ENCODE peak calls at places on chromosome 6, in six cellular contexts. A is PC-9; X is right cardiac atrium; V is left ventricle myocardium inferior; N is cardiac muscle cell; S is naive thymus-derived CD4-positive, alpha-beta T cell. P is an unnamed sample.
A peak's percentile ranks its signal among the peaks of the same experiment; 100 is the strongest.

GRCh38 chr6:65633516-65633915 is 73.5 kb downstream of the EYS start:
- DNase-seq in A (no peak), X (no peak), V (no peak), N (no peak), S (no peak), P (no peak)

GRCh38 chr6:5203571-5203970 is 57.2 kb downstream of the LYRM4 start:
- DNase-seq in A (no peak), X (no peak), V (peak; percentile 34), N (no peak), S (no peak), P (no peak)

GRCh38 chr6:110520188-110520956 is 44.0 kb upstream of the SLC22A16 start:
- DNase-seq in A (no peak), X (no peak), V (no peak), N (no peak), S (no peak), P (no peak)

GRCh38 chr6:45724511-45724910 is 291.1 kb downstream of the CLIC5 start:
- DNase-seq in A (peak; percentile 53), X (no peak), V (no peak), N (no peak), S (no peak), P (no peak)

GRCh38 chr6:97095466-97095865 is 170.9 kb downstream of the KLHL32 start:
- DNase-seq in A (no peak), X (no peak), V (no peak), N (no peak), S (no peak), P (no peak)

GRCh38 chr6:17583811-17584210 is 16.3 kb upstream of the FAM8A1 start:
- DNase-seq in A (no peak), X (no peak), V (no peak), N (no peak), S (no peak), P (no peak)

GRCh38 chr6:2900821-2901644 is 2.1 kb downstream of the SERPINB9 start:
- DNase-seq in A (no peak), X (peak; percentile 29), V (no peak), N (no peak), S (no peak), P (no peak)

GRCh38 chr6:166553563-166554271 is 32.8 kb downstream of the RAMACL start:
- DNase-seq in A (no peak), X (peak; percentile 40), V (peak; percentile 50), N (no peak), S (no peak), P (no peak)

GRCh38 chr6:11970114-11970513 is 42.0 kb upstream of the HIVEP1 start:
- DNase-seq in A (no peak), X (no peak), V (no peak), N (no peak), S (no peak), P (no peak)

GRCh38 chr6:33116881-33117711 is 41.3 kb downstream of the HLA-DPB1 start:
- DNase-seq in A (no peak), X (no peak), V (no peak), N (peak; percentile 44), S (no peak), P (no peak)

GRCh38 chr6:25404094-25404493 is 124.9 kb downstream of the CARMIL1 start:
- DNase-seq in A (no peak), X (no peak), V (no peak), N (no peak), S (no peak), P (no peak)

GRCh38 chr6:3348821-3349220 is 90.1 kb downstream of the PSMG4 start:
- DNase-seq in A (no peak), X (no peak), V (no peak), N (no peak), S (no peak), P (no peak)

GRCh38 chr6:148177589-148178233 is 164.9 kb upstream of the SASH1 start:
- DNase-seq in A (no peak), X (peak; percentile 70), V (peak; percentile 69), N (peak; percentile 54), S (no peak), P (peak; percentile 81)

GRCh38 chr6:52994031-52994788 is 874 bp downstream of the GSTA4 start:
- DNase-seq in A (no peak), X (no peak), V (peak; percentile 35), N (peak; percentile 35), S (no peak), P (no peak)

GRCh38 chr6:1702580-1703051 is 92.9 kb downstream of the FOXC1 start:
- DNase-seq in A (no peak), X (no peak), V (no peak), N (no peak), S (no peak), P (no peak)

GRCh38 chr6:155264704-155265320 is 999 bp downstream of the CLDN20 start:
- DNase-seq in A (no peak), X (no peak), V (no peak), N (no peak), S (no peak), P (no peak)

GRCh38 chr6:155219299-155219698 is 44.5 kb upstream of the CLDN20 start:
- DNase-seq in A (no peak), X (no peak), V (no peak), N (no peak), S (no peak), P (no peak)

GRCh38 chr6:73694711-73695411 is 1.1 kb upstream of the CD109 start:
- DNase-seq in A (peak; percentile 54), X (no peak), V (no peak), N (no peak), S (no peak), P (peak; percentile 68)

GRCh38 chr6:48743738-48744137 is 632.7 kb upstream of the PTCHD4 start:
- DNase-seq in A (no peak), X (no peak), V (no peak), N (no peak), S (no peak), P (no peak)

GRCh38 chr6:149223120-149223775 is 94.3 kb upstream of the TAB2 start:
- DNase-seq in A (no peak), X (no peak), V (no peak), N (no peak), S (no peak), P (no peak)

GRCh38 chr6:43277643-43278523 is 20.2 kb upstream of the SLC22A7 start:
- DNase-seq in A (no peak), X (no peak), V (no peak), N (peak; percentile 53), S (no peak), P (no peak)
- H3K4me1 ChIP-seq in A (no peaks in the 10 kb centered on the region), X (no peaks in the 10 kb centered on the region), V (peaks cover 18% of the 10 kb centered on the region), N (peaks cover 7% of the 10 kb centered on the region), S (peaks cover 6% of the 10 kb centered on the region), P (peaks cover 6% of the 10 kb centered on the region)

GRCh38 chr6:36985384-36985962 is 523 bp downstream of the MTCH1 start:
- DNase-seq in A (no peak), X (peak; percentile 41), V (no peak), N (no peak), S (no peak), P (no peak)

GRCh38 chr6:36985963-36986703 is at the start of gene MTCH1:
- DNase-seq in A (peak; percentile 91), X (peak; percentile 92), V (peak; percentile 92), N (peak; percentile 93), S (peak; percentile 89), P (peak; percentile 51)

GRCh38 chr6:36984581-36985383 is 1.2 kb downstream of the MTCH1 start:
- DNase-seq in A (peak; percentile 31), X (peak; percentile 74), V (no peak), N (peak; percentile 54), S (peak; percentile 40), P (peak; percentile 83)

GRCh38 chr6:36980876-36981619 is 4.9 kb downstream of the MTCH1 start:
- DNase-seq in A (no peak), X (no peak), V (no peak), N (no peak), S (no peak), P (no peak)

DNA sequence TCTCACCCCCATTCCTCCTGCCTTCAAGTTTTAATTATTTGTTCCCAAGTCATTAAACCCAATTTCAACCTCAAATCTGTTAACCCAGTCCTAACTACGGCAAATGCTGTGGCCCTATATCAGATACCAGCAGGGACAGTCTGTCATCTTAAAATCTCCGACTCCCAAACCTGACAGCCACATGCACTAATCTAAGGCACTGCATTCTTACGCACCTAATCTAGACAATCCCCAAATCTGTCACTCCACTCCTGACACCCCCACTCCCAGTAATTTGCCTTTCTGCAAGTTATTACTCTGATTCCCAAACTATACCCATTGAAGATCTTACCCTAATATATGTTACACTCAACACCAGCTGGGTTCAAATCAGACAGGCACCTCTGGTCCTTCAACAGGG is 2.5 kb downstream of the MTCH1 start:
- DNase-seq in A (no peak), X (no peak), V (no peak), N (no peak), S (no peak), P (no peak)
- H3K4me1 ChIP-seq in A (peaks cover 28% of the 10 kb centered on the region), X (peaks cover 23% of the 10 kb centered on the region), V (peaks cover 90% of the 10 kb centered on the region), N (peaks cover 39% of the 10 kb centered on the region), S (peaks cover 30% of the 10 kb centered on the region), P (peaks cover 40% of the 10 kb centered on the region)

GRCh38 chr6:157904999-157905398 is 76.7 kb upstream of the SYNJ2 start:
- DNase-seq in A (no peak), X (no peak), V (no peak), N (no peak), S (no peak), P (no peak)
- H3K4me1 ChIP-seq in A (peaks cover 7% of the 10 kb centered on the region), X (peaks cover 4% of the 10 kb centered on the region), V (peaks cover 41% of the 10 kb centered on the region), N (no peaks in the 10 kb centered on the region), S (no peaks in the 10 kb centered on the region), P (no peaks in the 10 kb centered on the region)

GRCh38 chr6:90469906-90470305 is 117.0 kb downstream of the MAP3K7 start:
- DNase-seq in A (no peak), X (no peak), V (no peak), N (no peak), S (no peak), P (no peak)

GRCh38 chr6:90468080-90468479 is 118.8 kb downstream of the MAP3K7 start:
- DNase-seq in A (no peak), X (no peak), V (no peak), N (no peak), S (no peak), P (no peak)

GRCh38 chr6:90468859-90469258 is 118.0 kb downstream of the MAP3K7 start:
- DNase-seq in A (no peak), X (no peak), V (no peak), N (no peak), S (no peak), P (no peak)

GRCh38 chr6:90466191-90466940 is 120.5 kb downstream of the MAP3K7 start:
- DNase-seq in A (no peak), X (no peak), V (no peak), N (no peak), S (no peak), P (no peak)

GRCh38 chr6:90467546-90467945 is 119.3 kb downstream of the MAP3K7 start:
- DNase-seq in A (no peak), X (no peak), V (no peak), N (no peak), S (no peak), P (no peak)
- H3K4me1 ChIP-seq in A (no peaks in the 10 kb centered on the region), X (peaks cover 3% of the 10 kb centered on the region), V (no peaks in the 10 kb centered on the region), N (peaks cover 11% of the 10 kb centered on the region), S (peaks cover 30% of the 10 kb centered on the region), P (no peaks in the 10 kb centered on the region)

P was measured in ascending aorta.